ENCODE peak calls at places on chromosomes 16 and 17, in six cellular contexts. B is dorsolateral prefrontal cortex, Z is cardiac muscle cell, A is K562, M is osteoblast, O is AG04450. H is an unnamed sample.

GRCh38 chr16:4988647-4989046 is 30.5 kb downstream of the SEC14L5 start:
- DNase-seq in M (no peak), B (no peak), O (no peak), Z (no peak), A (peak), H (no peak)

GRCh38 chr16:22075043-22075757 is 17.1 kb upstream of the VWA3A start:
- DNase-seq in O (peak), M (no peak), Z (no peak), A (no peak), B (no peak), H (no peak)

GRCh38 chr17:45958307-45958706 is 40.7 kb upstream of the STH start:
- DNase-seq in O (no peak), Z (no peak), A (no peak), M (no peak), B (no peak), H (no peak)

GRCh38 chr17:76738468-76738850 is 540 bp downstream of the MFSD11 start:
- DNase-seq in Z (no peak), B (no peak), M (peak), A (no peak), O (no peak), H (no peak)

GRCh38 chr16:66441586-66442375 is 14.7 kb downstream of the BEAN1 start:
- DNase-seq in A (no peak), M (peak), B (no peak), O (no peak), Z (no peak), H (no peak)

GRCh38 chr16:12362482-12363458 is 386.2 kb downstream of the SNX29 start:
- DNase-seq in A (no peak), M (peak), Z (no peak), B (no peak), O (no peak), H (no peak)

GRCh38 chr17:55774834-55775233 is 24.0 kb downstream of the PCTP start:
- DNase-seq in O (no peak), Z (no peak), A (no peak), B (no peak), M (no peak), H (no peak)

GRCh38 chr16:88298166-88298881 is 84.4 kb upstream of the ZNF469 start:
- DNase-seq in Z (no peak), A (no peak), M (peak), O (no peak), B (no peak), H (no peak)

GRCh38 chr17:4948997-4949320 is 629 bp upstream of the PFN1 start:
- DNase-seq in A (peak), B (peak), M (peak), O (no peak), Z (peak), H (peak)

GRCh38 chr17:79730769-79731483 is at the start of gene ENPP7:
- DNase-seq in O (no peak), Z (no peak), A (no peak), B (no peak), M (peak), H (no peak)

GRCh38 chr17:44557653-44558285 is 485 bp downstream of the FZD2 start:
- DNase-seq in Z (peak), O (no peak), B (no peak), A (no peak), M (peak), H (peak)

GRCh38 chr16:80611930-80612327 is 71.1 kb downstream of the DYNLRB2 start:
- DNase-seq in A (peak), O (no peak), B (no peak), Z (no peak), M (no peak), H (no peak)

GRCh38 chr16:50160495-50161164 is 7.5 kb downstream of the TENT4B start:
- DNase-seq in M (peak), Z (no peak), O (no peak), B (no peak), A (peak), H (no peak)

GRCh38 chr16:10090816-10091215 is 91.4 kb downstream of the GRIN2A start:
- DNase-seq in B (no peak), Z (no peak), O (no peak), M (no peak), A (no peak), H (no peak)

GRCh38 chr16:4373909-4374742 is 2.5 kb downstream of the VASN start:
- DNase-seq in A (peak), M (peak), B (no peak), O (peak), Z (peak), H (no peak)

GRCh38 chr16:15970202-15970601 is 20.8 kb downstream of the ABCC1 start:
- DNase-seq in B (no peak), O (no peak), M (no peak), Z (no peak), A (peak), H (peak)

GRCh38 chr17:10156579-10157488 is 41.6 kb downstream of the GAS7 start:
- DNase-seq in O (no peak), A (no peak), B (no peak), Z (no peak), M (peak), H (peak)

GRCh38 chr16:82043680-82044584 is 8.9 kb downstream of the HSD17B2 start:
- DNase-seq in O (peak), B (no peak), M (peak), Z (no peak), A (no peak), H (no peak)

GRCh38 chr17:79949646-79950292 is 85.9 kb downstream of the TBC1D16 start:
- DNase-seq in A (no peak), Z (no peak), O (no peak), B (peak), M (no peak), H (no peak)

GRCh38 chr17:6110592-6110991 is 40.4 kb downstream of the WSCD1 start:
- DNase-seq in Z (no peak), M (no peak), O (no peak), B (no peak), A (no peak), H (peak)

GRCh38 chr17:32342603-32343325 is 791 bp upstream of the C17orf75 start:
- DNase-seq in M (no peak), A (no peak), O (no peak), B (no peak), Z (no peak), H (no peak)

GRCh38 chr17:56694825-56695224 is 101.3 kb downstream of the NOG start:
- DNase-seq in Z (no peak), B (no peak), O (no peak), A (no peak), M (no peak), H (no peak)

GRCh38 chr16:52398491-52398960 is 148.4 kb downstream of the TOX3 start:
- DNase-seq in O (no peak), M (no peak), Z (no peak), A (no peak), B (no peak), H (no peak)

GRCh38 chr17:78859051-78859450 is 18.4 kb upstream of the USP36 start:
- DNase-seq in Z (no peak), B (no peak), O (no peak), M (peak), A (no peak), H (no peak)

GRCh38 chr16:14672403-14672971 is 21.6 kb downstream of the PLA2G10 start:
- DNase-seq in Z (no peak), O (no peak), B (no peak), M (no peak), A (peak), H (peak)

GRCh38 chr17:45291170-45291805 is 25.5 kb downstream of the MAP3K14 start:
- DNase-seq in M (peak), B (no peak), A (no peak), Z (no peak), O (no peak), H (no peak)

GRCh38 chr17:41486809-41487530 is 2.7 kb downstream of the KRT36 start:
- DNase-seq in Z (peak), B (no peak), M (no peak), A (peak), O (no peak), H (peak)

GRCh38 chr17:32519769-32520701 is 33.2 kb downstream of the CDK5R1 start:
- DNase-seq in M (peak), A (no peak), Z (no peak), B (no peak), O (no peak), H (peak)

GRCh38 chr17:20074001-20074400 is 64.8 kb downstream of the SPECC1 start:
- DNase-seq in M (no peak), A (no peak), B (no peak), O (no peak), Z (no peak), H (no peak)

GRCh38 chr17:20071824-20072691 is 62.9 kb downstream of the SPECC1 start:
- DNase-seq in M (no peak), O (no peak), A (no peak), B (no peak), Z (no peak), H (no peak)

GRCh38 chr17:20072692-20072992 is 63.5 kb downstream of the SPECC1 start:
- DNase-seq in A (no peak), O (no peak), M (no peak), Z (no peak), B (no peak), H (no peak)

GRCh38 chr17:20074489-20074888 is 65.3 kb downstream of the SPECC1 start:
- DNase-seq in B (no peak), A (no peak), M (no peak), Z (no peak), O (no peak), H (peak)

GRCh38 chr17:20073056-20073979 is 64.2 kb downstream of the SPECC1 start:
- DNase-seq in Z (no peak), M (peak), A (peak), O (no peak), B (no peak), H (peak)
- H3K4me3 ChIP-seq in Z (no peak), M (peak), A (no peak), O (no peak), B (peak), H (peak)

GRCh38 chr16:27273670-27274522 is 5.3 kb upstream of the NSMCE1 start:
- DNase-seq in Z (no peak), M (peak), B (no peak), A (no peak), O (no peak), H (no peak)
- TF ChIP-seq CTCF in Z (no peak), M (no peak), B (no peak), A (no peak), O (no peak), H (no peak)

GRCh38 chr16:29815793-29816693 is at the start of gene PAGR1:
- DNase-seq in B (peak), O (peak), A (peak), M (peak), Z (peak), H (peak)

GRCh38 chr16:29820271-29820701 is at the start of gene MVP:
- DNase-seq in B (no peak), Z (no peak), M (peak), O (no peak), A (peak), H (peak)

GRCh38 chr16:29816694-29817441 is 916 bp downstream of the PAGR1 start:
- DNase-seq in O (no peak), A (peak), B (no peak), Z (peak), M (peak), H (peak)

GRCh38 chr16:29819506-29819905 is 756 bp upstream of the MVP start:
- DNase-seq in A (no peak), M (peak), O (no peak), Z (no peak), B (no peak), H (no peak)

DNA sequence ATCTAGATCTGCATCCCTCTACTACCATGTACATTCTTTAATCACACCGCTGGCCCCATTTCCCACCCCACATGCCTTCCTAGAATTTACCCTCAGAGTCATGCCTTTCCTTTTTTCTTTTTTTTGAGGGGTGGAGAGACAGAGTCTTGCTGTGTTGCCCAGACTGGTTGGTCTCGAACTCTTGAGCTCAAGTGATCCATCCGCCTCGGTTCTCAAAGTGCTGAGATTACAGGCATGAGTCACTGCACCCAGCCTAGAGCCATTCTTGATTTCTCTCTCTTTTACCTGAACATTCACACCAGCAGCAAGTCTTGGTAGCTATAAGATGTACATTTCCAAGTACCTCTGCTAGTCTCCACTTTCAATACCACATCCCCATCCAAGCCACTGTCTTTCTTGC is 2.1 kb downstream of the PAGR1 start:
- DNase-seq in Z (no peak), A (no peak), B (no peak), M (no peak), O (no peak), H (no peak)
- H3K4me3 ChIP-seq in Z (no peak), A (no peak), B (no peak), M (no peak), O (no peak), H (no peak)

GRCh38 chr17:2282297-2282873 is 21.2 kb downstream of the SMG6 start:
- DNase-seq in A (peak), M (peak), B (no peak), O (peak), Z (peak), H (peak)
- TF ChIP-seq CTCF in A (peak), M (peak), B (peak), O (peak), Z (peak), H (peak)

GRCh38 chr16:84730406-84731106 is 30.8 kb downstream of the USP10 start:
- DNase-seq in B (no peak), O (peak), M (peak), Z (peak), A (peak), H (peak)

GRCh38 chr16:84726670-84727467 is 27.1 kb downstream of the USP10 start:
- DNase-seq in Z (no peak), A (no peak), O (no peak), M (no peak), B (no peak), H (peak)

GRCh38 chr16:84726079-84726669 is 26.4 kb downstream of the USP10 start:
- DNase-seq in A (peak), B (peak), Z (peak), O (peak), M (peak), H (peak)

GRCh38 chr16:84729716-84730320 is 30.0 kb downstream of the USP10 start:
- DNase-seq in O (no peak), A (no peak), Z (no peak), M (no peak), B (no peak), H (no peak)

GRCh38 chr16:84728853-84729424 is 29.1 kb downstream of the USP10 start:
- DNase-seq in M (no peak), Z (no peak), A (no peak), O (no peak), B (no peak), H (no peak)
- H3K4me3 ChIP-seq in M (no peak), Z (no peak), A (no peak), O (no peak), B (no peak), H (peak)

GRCh38 chr17:1273492-1274242 is 3.4 kb downstream of the BHLHA9 start:
- DNase-seq in Z (no peak), M (peak), A (no peak), O (no peak), B (no peak), H (no peak)

GRCh38 chr17:1275205-1275961 is 4.1 kb upstream of the TRARG1 start:
- DNase-seq in A (no peak), Z (no peak), B (no peak), M (no peak), O (no peak), H (no peak)

GRCh38 chr17:1272701-1273100 is 2.5 kb downstream of the BHLHA9 start:
- DNase-seq in Z (no peak), B (no peak), A (no peak), O (no peak), M (peak), H (no peak)

GRCh38 chr17:1274243-1274608 is 4.0 kb downstream of the BHLHA9 start:
- DNase-seq in O (no peak), B (no peak), A (no peak), M (peak), Z (no peak), H (no peak)

GRCh38 chr17:1275962-1276736 is 3.3 kb upstream of the TRARG1 start:
- DNase-seq in Z (peak), B (no peak), M (peak), O (no peak), A (peak), H (peak)
- TF ChIP-seq CTCF in Z (peak), B (peak), M (peak), O (peak), A (peak), H (peak)

GRCh38 chr17:60077672-60078519 is 825 bp downstream of the HEATR6 start:
- DNase-seq in A (peak), O (no peak), M (no peak), B (no peak), Z (no peak), H (no peak)

GRCh38 chr17:60076811-60077210 is 1.9 kb downstream of the HEATR6 start:
- DNase-seq in A (no peak), B (no peak), O (no peak), M (no peak), Z (no peak), H (no peak)

GRCh38 chr17:60075981-60076380 is 2.7 kb downstream of the HEATR6 start:
- DNase-seq in Z (no peak), M (no peak), B (no peak), A (no peak), O (no peak), H (no peak)

GRCh38 chr17:60079401-60079861 is 710 bp upstream of the HEATR6 start:
- DNase-seq in B (no peak), A (peak), O (no peak), M (no peak), Z (peak), H (no peak)

DNA sequence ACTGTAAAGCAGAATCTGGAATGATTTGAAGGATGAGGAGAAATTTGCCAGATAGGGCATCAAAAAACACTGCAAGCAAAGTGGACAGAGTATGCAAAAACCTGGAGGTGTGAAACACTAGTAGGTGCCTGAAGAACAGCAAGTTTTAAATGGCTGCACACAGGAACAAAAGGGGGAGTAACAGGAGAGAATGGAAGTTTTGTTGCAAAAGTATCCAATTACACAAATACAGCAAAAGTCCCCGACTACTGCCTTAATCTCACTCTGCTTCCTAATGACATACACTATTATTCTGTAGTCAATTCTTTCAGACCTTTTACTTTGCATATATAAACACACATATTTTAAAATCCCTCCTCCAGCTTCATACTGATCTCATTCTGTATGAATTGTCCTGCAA is 1.5 kb downstream of the HEATR6 start:
- DNase-seq in A (no peak), B (no peak), M (no peak), O (no peak), Z (no peak), H (no peak)
- H3K4me3 ChIP-seq in A (peak), B (peak), M (peak), O (peak), Z (peak), H (no peak)

DNA sequence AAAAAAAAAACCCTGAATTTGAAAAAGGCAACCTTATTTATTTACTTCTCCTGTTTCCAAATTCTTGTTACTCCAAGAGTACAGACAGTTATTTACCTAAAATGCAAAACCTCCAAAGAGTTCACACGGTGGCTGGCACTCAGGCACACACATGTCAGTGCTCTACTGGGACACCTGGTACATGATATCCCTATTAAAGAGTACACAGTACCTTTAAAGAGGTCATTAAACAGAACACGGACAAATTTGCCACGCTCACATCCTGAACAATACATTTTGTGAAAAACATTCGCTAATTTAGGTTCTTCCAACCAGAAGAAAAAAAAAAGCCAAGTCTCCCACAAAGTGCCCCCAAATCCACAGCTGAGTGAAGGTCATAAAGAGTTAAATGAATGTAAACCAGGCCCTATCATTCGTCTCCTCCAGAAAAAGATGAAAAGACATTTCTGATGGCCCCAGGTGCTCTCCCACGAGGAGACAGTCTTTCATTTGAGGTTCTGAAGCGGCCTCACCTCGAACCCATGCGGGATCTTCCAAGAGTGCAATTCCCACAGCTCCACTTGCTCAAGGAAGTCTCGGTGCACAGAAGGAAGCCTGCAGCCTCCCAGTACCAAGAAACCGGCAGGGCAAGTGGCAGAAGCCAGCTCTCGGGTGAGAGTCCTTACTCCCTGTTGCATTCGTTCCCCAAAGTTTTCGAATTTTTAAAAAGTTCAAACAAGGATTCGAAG is 993 bp downstream of the ERN1 start:
- DNase-seq in A (peak), Z (no peak), O (no peak), B (no peak), M (peak), H (peak)
- TF ChIP-seq CTCF in A (no peak), Z (no peak), O (no peak), B (no peak), M (no peak), H (no peak)

GRCh38 chr16:56356276-56357241 is 68.8 kb downstream of the AMFR start:
- DNase-seq in Z (peak), B (peak), O (peak), M (peak), A (peak), H (peak)
- H3K4me3 ChIP-seq in Z (no peak), B (peak), O (peak), M (peak), A (no peak), H (peak)

H was measured in GM12865.